ENCODE peak calls at places on chromosomes 6 and 20, in four cellular contexts. U is OCI-LY7, O is posterior vena cava, M is IMR-90. Y is an unnamed sample.

GRCh38 chr6:36120979-36121706 is 9.2 kb upstream of the MAPK13 start:
- DNase-seq in U (peak; percentile 67), O (peak; percentile 89), M (no peak), Y (no peak)

GRCh38 chr6:1423578-1423977 is 34.2 kb downstream of the FOXF2 start:
- DNase-seq in U (no peak), O (peak; percentile 59), M (no peak), Y (no peak)

GRCh38 chr6:34237722-34238506 is 1.2 kb downstream of the HMGA1 start:
- DNase-seq in U (peak; percentile 90), O (no peak), M (peak; percentile 33), Y (no peak)

GRCh38 chr6:112227411-112227810 is 27.0 kb downstream of the LAMA4 start:
- DNase-seq in U (no peak), O (no peak), M (peak; percentile 31), Y (no peak)

GRCh38 chr6:128841518-128841917 is 41.4 kb upstream of the LAMA2 start:
- DNase-seq in U (no peak), O (no peak), M (no peak), Y (no peak)

GRCh38 chr6:161347988-161348627 is 74.2 kb upstream of the AGPAT4 start:
- DNase-seq in U (no peak), O (no peak), M (no peak), Y (no peak)

GRCh38 chr20:47377122-47377722 is 20.7 kb upstream of the ZMYND8 start:
- DNase-seq in U (no peak), O (no peak), M (no peak), Y (no peak)

GRCh38 chr6:87846446-87846845 is 144.4 kb upstream of the AKIRIN2 start:
- DNase-seq in U (no peak), O (no peak), M (no peak), Y (no peak)

GRCh38 chr20:17680128-17680835 is 1.8 kb downstream of the RRBP1 start:
- DNase-seq in U (no peak), O (peak; percentile 83), M (peak; percentile 71), Y (no peak)

GRCh38 chr6:107700016-107700335 is 124.1 kb downstream of the SCML4 start:
- DNase-seq in U (no peak), O (no peak), M (no peak), Y (no peak)

GRCh38 chr20:32526561-32526960 is 58.6 kb downstream of the NOL4L start:
- DNase-seq in U (no peak), O (no peak), M (no peak), Y (no peak)